ENCODE peak calls at places on chromosomes 7 and 10, in eight cellular contexts. Y is ACHN; E is Caki2; I is M059J; J is mesendoderm; M is KBM-7; F is endothelial cell; Z is stimulated activated CD8-positive, alpha-beta memory T cell treated with anti-CD3 and anti-CD28 coated beads, Interleukin-12 subunit alpha, Interleukin-12 subunit beta, amount 100 ng/mL, for 4 hours. H is an unnamed sample.

GRCh38 chr10:52318136-52318810 is 4.2 kb downstream of the DKK1 start:
- DNase-seq in E (no peak), F (no peak), Y (no peak), M (no peak), Z (no peak), J (peak), I (peak), H (no peak)

GRCh38 chr7:29276806-29277205 is 82.2 kb downstream of the CHN2 start:
- DNase-seq in M (no peak), I (no peak), E (no peak), Z (no peak), J (no peak), F (no peak), Y (no peak), H (no peak)

GRCh38 chr10:104642311-104643022 is 1.4 kb downstream of the SORCS3 start:
- DNase-seq in J (peak), M (peak), E (peak), I (peak), Y (peak), Z (no peak), F (peak), H (peak)

GRCh38 chr7:131738066-131738465 is 181.6 kb upstream of the PODXL start:
- DNase-seq in Z (no peak), E (no peak), F (no peak), I (no peak), M (no peak), J (no peak), Y (no peak), H (no peak)

GRCh38 chr7:73770002-73770859 is at the start of gene CLDN3:
- DNase-seq in Y (peak), I (no peak), F (peak), Z (no peak), M (peak), J (peak), E (peak), H (peak)

GRCh38 chr7:102225025-102225424 is 61.6 kb upstream of the SH2B2 start:
- DNase-seq in J (no peak), Y (no peak), I (no peak), M (no peak), E (no peak), Z (no peak), F (no peak), H (no peak)

GRCh38 chr7:43390601-43391000 is 192.3 kb upstream of the STK17A start:
- DNase-seq in I (no peak), F (no peak), J (peak), Z (no peak), Y (no peak), M (no peak), E (no peak), H (no peak)

GRCh38 chr7:102415685-102416225 is 17.6 kb upstream of the ORAI2 start:
- DNase-seq in M (peak), Y (no peak), F (no peak), Z (peak), E (no peak), J (no peak), I (no peak), H (no peak)

GRCh38 chr7:33326485-33326848 is 197.1 kb downstream of the BBS9 start:
- DNase-seq in Z (no peak), F (no peak), M (no peak), J (no peak), Y (no peak), E (no peak), I (no peak), H (no peak)

GRCh38 chr7:47648301-47648900 is 66.5 kb upstream of the TNS3 start:
- DNase-seq in J (no peak), Y (no peak), Z (no peak), F (no peak), M (no peak), I (peak), E (no peak), H (no peak)

GRCh38 chr7:67462781-67463191 is 466.2 kb downstream of the TYW1 start:
- DNase-seq in E (no peak), M (no peak), F (no peak), J (no peak), Y (no peak), I (no peak), Z (no peak), H (no peak)

GRCh38 chr7:149027055-149027454 is 1.2 kb downstream of the PDIA4 start:
- DNase-seq in E (no peak), J (no peak), Y (no peak), M (peak), F (no peak), I (no peak), Z (no peak), H (no peak)

GRCh38 chr10:6778992-6779701 is 199.1 kb upstream of the PRKCQ start:
- DNase-seq in F (no peak), E (peak), M (no peak), Y (peak), I (peak), Z (no peak), J (peak), H (peak)

GRCh38 chr10:87668324-87669054 is 8.8 kb downstream of the PAPSS2 start:
- DNase-seq in Z (no peak), I (no peak), E (no peak), F (no peak), J (no peak), M (no peak), Y (no peak), H (no peak)

GRCh38 chr7:89771003-89771636 is 383.1 kb upstream of the STEAP1 start:
- DNase-seq in F (no peak), Z (no peak), Y (peak), J (no peak), I (no peak), E (peak), M (no peak), H (no peak)

GRCh38 chr10:77805676-77806075 is 120.9 kb downstream of the DLG5 start:
- DNase-seq in F (no peak), I (no peak), J (no peak), E (no peak), Z (no peak), Y (no peak), M (no peak), H (no peak)

GRCh38 chr10:85600744-85601081 is 765.9 kb downstream of the GRID1 start:
- DNase-seq in Z (no peak), I (no peak), Y (no peak), E (no peak), J (no peak), M (no peak), F (no peak), H (no peak)

GRCh38 chr7:106416430-106416829 is 131.6 kb upstream of the NAMPT start:
- DNase-seq in J (no peak), M (no peak), I (no peak), Z (no peak), F (no peak), Y (no peak), E (no peak), H (no peak)

GRCh38 chr7:148747274-148747673 is 48.6 kb downstream of the CUL1 start:
- DNase-seq in J (peak), F (no peak), I (no peak), E (no peak), M (no peak), Z (no peak), Y (no peak), H (peak)

GRCh38 chr7:132817844-132818427 is 241.7 kb upstream of the PLXNA4 start:
- DNase-seq in I (peak), E (no peak), J (no peak), F (no peak), M (no peak), Z (no peak), Y (no peak), H (no peak)

GRCh38 chr10:129531195-129531968 is 64.3 kb downstream of the MGMT start:
- DNase-seq in E (peak), M (no peak), Y (peak), J (peak), Z (no peak), I (peak), F (no peak), H (peak)

GRCh38 chr7:157138424-157139141 is at the start of gene UBE3C:
- DNase-seq in M (peak), E (peak), J (peak), Y (peak), Z (peak), F (peak), I (peak), H (peak)

GRCh38 chr10:42877496-42878030 is 95.0 kb downstream of the BMS1 start:
- DNase-seq in I (no peak), Y (no peak), Z (no peak), M (no peak), E (no peak), F (no peak), J (no peak), H (no peak)

GRCh38 chr7:22885824-22886255 is 63.2 kb upstream of the TOMM7 start:
- DNase-seq in M (peak), F (no peak), Z (no peak), J (no peak), Y (no peak), E (no peak), I (peak), H (no peak)

GRCh38 chr10:128912568-128913311 is 554.3 kb upstream of the MGMT start:
- DNase-seq in J (no peak), E (no peak), Z (no peak), I (no peak), Y (no peak), F (no peak), M (no peak), H (no peak)

GRCh38 chr10:60235001-60235400 is 154.7 kb downstream of the ANK3 start:
- DNase-seq in I (peak), F (no peak), Y (no peak), J (no peak), Z (no peak), M (no peak), E (no peak), H (no peak)

GRCh38 chr10:110845756-110846620 is 25.7 kb upstream of the PDCD4 start:
- DNase-seq in J (no peak), Z (no peak), Y (no peak), E (no peak), I (no peak), M (no peak), F (no peak), H (no peak)

GRCh38 chr10:92207061-92207460 is 83.8 kb downstream of the CPEB3 start:
- DNase-seq in F (no peak), E (no peak), J (peak), Z (no peak), I (no peak), Y (no peak), M (no peak), H (no peak)

GRCh38 chr10:12405342-12406320 is 56.3 kb downstream of the CAMK1D start:
- DNase-seq in J (no peak), F (no peak), Y (no peak), M (no peak), E (peak), Z (no peak), I (no peak), H (no peak)

GRCh38 chr10:124705021-124705740 is 39.0 kb downstream of the FAM53B start:
- DNase-seq in J (peak), E (no peak), F (no peak), Y (no peak), M (no peak), I (no peak), Z (no peak), H (peak)

GRCh38 chr7:108016841-108017775 is 14.1 kb upstream of the LAMB1 start:
- DNase-seq in Y (peak), J (no peak), I (peak), M (peak), E (peak), F (no peak), Z (no peak), H (peak)

GRCh38 chr7:2687881-2688318 is at the start of gene AMZ1:
- DNase-seq in J (no peak), E (no peak), Y (peak), Z (no peak), F (no peak), I (no peak), M (no peak), H (peak)

GRCh38 chr10:8060010-8060703 is 5.7 kb downstream of the GATA3 start:
- DNase-seq in M (peak), E (no peak), Z (no peak), F (no peak), Y (no peak), I (peak), J (no peak), H (no peak)

GRCh38 chr10:63692205-63692896 is 171.2 kb downstream of the REEP3 start:
- DNase-seq in E (no peak), I (no peak), M (no peak), Z (no peak), Y (no peak), F (no peak), J (no peak), H (no peak)

GRCh38 chr7:102021841-102022618 is 204.6 kb downstream of the CUX1 start:
- DNase-seq in I (no peak), J (no peak), E (no peak), F (no peak), M (no peak), Y (no peak), Z (no peak), H (no peak)

GRCh38 chr7:116547347-116547746 is 22.5 kb downstream of the CAV1 start:
- DNase-seq in I (peak), Y (no peak), J (no peak), Z (no peak), M (no peak), F (no peak), E (no peak), H (no peak)

GRCh38 chr10:131656446-131656845 is 244.4 kb upstream of the PPP2R2D start:
- DNase-seq in J (no peak), Y (no peak), F (no peak), M (no peak), Z (no peak), E (no peak), I (no peak), H (no peak)

GRCh38 chr7:1698221-1698620 is 28.1 kb downstream of the ELFN1 start:
- DNase-seq in F (no peak), I (no peak), Y (no peak), M (no peak), J (no peak), E (no peak), Z (no peak), H (no peak)

GRCh38 chr10:31959461-31960173 is 31.0 kb upstream of the ARHGAP12 start:
- DNase-seq in J (no peak), M (no peak), I (no peak), Z (no peak), E (no peak), F (no peak), Y (no peak), H (no peak)